ENCODE peak calls at places on chromosomes 6 and 20, in four cellular contexts. Y is HepG2, V is K562, K is GM12878. Z is an unnamed sample.

GRCh38 chr6:167803816-167804215 is 22.9 kb upstream of the AFDN start:
- DNase-seq in Y (no peak), V (no peak), K (no peak), Z (peak)

GRCh38 chr6:161228911-161229591 is 44.8 kb downstream of the AGPAT4 start:
- DNase-seq in Y (no peak), V (no peak), K (no peak), Z (no peak)

GRCh38 chr20:11675920-11676617 is 241.6 kb upstream of the BTBD3 start:
- DNase-seq in Y (no peak), V (no peak), K (no peak), Z (no peak)

GRCh38 chr20:49983123-49983847 is 505 bp downstream of the SNAI1 start:
- DNase-seq in Y (no peak), V (peak), K (no peak), Z (no peak)

GRCh38 chr20:50359607-50360217 is 150.5 kb upstream of the PTPN1 start:
- DNase-seq in Y (no peak), V (no peak), K (no peak), Z (no peak)

GRCh38 chr6:82989891-82990290 is 75.8 kb downstream of the UBE3D start:
- DNase-seq in Y (no peak), V (no peak), K (no peak), Z (no peak)

GRCh38 chr6:2819891-2820814 is 21.5 kb downstream of the SERPINB1 start:
- DNase-seq in Y (no peak), V (no peak), K (no peak), Z (no peak)

GRCh38 chr6:119330520-119330919 is 19.0 kb downstream of the MAN1A1 start:
- DNase-seq in Y (no peak), V (no peak), K (no peak), Z (no peak)

GRCh38 chr6:29696147-29697129 is 15.5 kb upstream of the ZFP57 start:
- DNase-seq in Y (no peak), V (no peak), K (no peak), Z (peak)

GRCh38 chr20:14821251-14821650 is 483.8 kb upstream of the FLRT3 start:
- DNase-seq in Y (no peak), V (no peak), K (no peak), Z (no peak)

GRCh38 chr6:152462716-152463115 is 174.4 kb downstream of the SYNE1 start:
- DNase-seq in Y (no peak), V (no peak), K (no peak), Z (no peak)

GRCh38 chr20:11544029-11544678 is 373.5 kb upstream of the BTBD3 start:
- DNase-seq in Y (peak), V (no peak), K (peak), Z (peak)

GRCh38 chr20:64192406-64192805 is 28.2 kb downstream of the MYT1 start:
- DNase-seq in Y (no peak), V (peak), K (no peak), Z (peak)

GRCh38 chr6:111329882-111330633 is 153.0 kb downstream of the REV3L start:
- DNase-seq in Y (no peak), V (no peak), K (peak), Z (no peak)

GRCh38 chr6:31888281-31889258 is 8.9 kb downstream of the EHMT2 start:
- DNase-seq in Y (no peak), V (peak), K (no peak), Z (peak)

GRCh38 chr6:30887901-30888300 is 3.6 kb downstream of the DDR1 start:
- DNase-seq in Y (no peak), V (no peak), K (no peak), Z (no peak)

DNA sequence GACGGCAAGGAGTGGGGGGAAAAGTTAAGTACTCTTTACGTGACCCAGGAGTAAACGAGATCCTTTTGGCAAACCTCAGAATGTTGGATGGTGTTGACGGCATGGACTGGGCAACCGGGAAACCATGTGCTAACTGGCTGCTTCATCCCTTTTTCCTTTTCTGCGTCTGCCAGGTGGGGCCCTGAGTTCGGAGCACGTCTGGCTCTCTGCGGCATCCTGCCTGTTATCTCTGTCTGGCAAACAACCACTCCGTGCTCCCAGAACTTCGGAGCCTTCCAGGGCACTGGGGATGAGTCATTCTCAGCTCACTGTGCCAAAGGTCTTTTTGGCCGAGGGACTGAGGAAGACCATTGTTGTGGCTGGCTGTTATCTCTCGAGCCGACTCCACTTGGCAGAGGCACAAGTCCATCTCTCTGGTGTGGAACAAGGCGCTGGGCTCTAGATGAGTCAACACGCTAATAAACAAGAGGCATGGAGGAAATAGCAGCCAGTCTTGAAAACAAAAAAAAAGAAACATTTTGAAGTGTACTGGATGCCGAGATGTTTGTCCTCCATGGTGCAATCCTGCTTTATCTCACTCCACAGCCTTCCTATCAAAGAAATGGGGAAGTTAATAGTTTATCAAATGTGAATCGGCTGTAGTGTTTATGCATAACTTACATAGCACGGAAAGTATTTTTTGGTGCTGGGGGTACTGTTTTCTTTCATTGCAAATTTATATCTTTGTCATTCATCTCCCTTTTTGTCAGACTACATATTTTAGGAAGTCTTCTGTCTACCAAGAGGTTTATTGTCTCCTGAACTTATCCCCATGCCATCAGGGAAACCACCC is 64.6 kb upstream of the TXNDC5 start:
- DNase-seq in Y (peak), V (peak), K (no peak), Z (peak)
- TF ChIP-seq FOXM1 in Y (no peak), V (peak), K (no peak), Z (no peak)

GRCh38 chr20:2470051-2470431 is 548 bp downstream of the SNRPB start:
- DNase-seq in Y (peak), V (peak), K (peak), Z (peak)
- TF ChIP-seq FOXK2 in Y (no peak), V (no peak), K (no peak), Z (no peak)

GRCh38 chr6:149925253-149925973 is 2.5 kb upstream of the RAET1G start:
- DNase-seq in Y (no peak), V (no peak), K (no peak), Z (no peak)
- TF ChIP-seq BHLHE40 in Y (no peak), V (no peak), K (no peak), Z (no peak)

GRCh38 chr6:108168980-108169800 is 3.4 kb downstream of the NR2E1 start:
- DNase-seq in Y (no peak), V (no peak), K (no peak), Z (no peak)
- TF ChIP-seq FOXM1 in Y (no peak), V (no peak), K (no peak), Z (no peak)

GRCh38 chr6:13011612-13012146 is 295.1 kb downstream of the PHACTR1 start:
- DNase-seq in Y (peak), V (no peak), K (no peak), Z (no peak)

GRCh38 chr6:13014551-13015378 is 298.2 kb downstream of the PHACTR1 start:
- DNase-seq in Y (no peak), V (no peak), K (no peak), Z (no peak)

GRCh38 chr6:13013681-13014550 is 297.3 kb downstream of the PHACTR1 start:
- DNase-seq in Y (no peak), V (no peak), K (no peak), Z (peak)

GRCh38 chr6:13012271-13012670 is 295.7 kb downstream of the PHACTR1 start:
- DNase-seq in Y (no peak), V (no peak), K (no peak), Z (no peak)

DNA sequence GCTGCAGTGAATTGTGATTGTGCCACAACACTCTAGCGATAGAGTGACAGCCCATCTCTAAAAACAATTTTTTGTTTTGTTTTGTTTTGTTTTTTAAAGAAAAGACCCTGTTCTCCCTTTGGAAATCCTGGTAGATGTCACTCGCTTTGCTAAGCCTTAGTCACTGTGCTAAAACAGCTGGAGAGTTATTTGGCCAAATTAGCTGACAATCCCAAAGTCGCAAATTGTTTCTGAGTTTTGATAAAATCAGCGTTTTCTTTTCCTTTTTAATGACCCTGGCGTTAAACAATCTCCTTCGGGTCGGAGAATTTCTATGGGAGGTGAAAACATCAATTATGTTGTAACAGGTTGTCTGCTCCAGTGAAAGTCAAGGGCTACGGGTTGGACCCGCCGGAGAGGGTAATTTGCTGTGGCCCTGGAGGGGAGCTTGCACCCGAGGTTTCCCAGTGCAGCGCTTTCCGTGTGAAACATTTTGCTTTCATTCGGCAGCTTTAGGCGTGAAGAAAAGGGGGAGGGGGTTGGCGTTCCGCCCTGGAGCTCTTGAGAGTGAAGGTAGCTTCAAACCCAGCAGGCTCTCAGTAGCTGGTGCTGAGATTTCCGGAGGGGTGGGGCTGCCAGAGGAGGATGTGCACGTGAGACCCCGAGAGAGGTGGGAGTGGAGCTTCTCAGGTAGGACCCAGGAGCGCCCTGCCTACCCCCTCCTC is 296.6 kb downstream of the PHACTR1 start:
- DNase-seq in Y (no peak), V (no peak), K (no peak), Z (peak)
- TF ChIP-seq FOXK2 in Y (no peak), V (no peak), K (no peak), Z (no peak)

GRCh38 chr6:43608310-43608763 is 20.7 kb downstream of the GTPBP2 start:
- DNase-seq in Y (peak), V (peak), K (peak), Z (peak)
- TF ChIP-seq BHLHE40 in Y (no peak), V (no peak), K (no peak), Z (no peak)

Z was measured in HEK293T.